ENCODE peak calls at places on chromosomes 4 and X, in ten cellular contexts. O is AG04450, H is A673, M is choroid plexus epithelial cell, W is brain microvascular endothelial cell, L is GM23248, T is fibroblast of lung, B is ovary, K is IMR-90, P is tibial nerve. V is an unnamed sample.

GRCh38 chr4:137299281-137299680 is 233.0 kb downstream of the PCDH18 start:
- DNase-seq in O (no peak), H (no peak), M (no peak), W (no peak), L (no peak), T (no peak), B (no peak), K (no peak), P (no peak), V (no peak)

GRCh38 chr4:118941799-118942198 is 53.1 kb downstream of the SYNPO2 start:
- DNase-seq in O (no peak), H (peak; percentile 33), M (peak; percentile 26), W (no peak), L (no peak), T (peak; percentile 37), B (no peak), K (peak; percentile 49), P (no peak), V (no peak)

GRCh38 chr4:78776729-78777555 is 792 bp downstream of the BMP2K start:
- DNase-seq in O (no peak), H (no peak), M (peak; percentile 55), W (peak; percentile 51), L (peak; percentile 90), T (peak; percentile 64), B (peak; percentile 25), K (peak; percentile 71), P (peak; percentile 20), V (peak; percentile 18)

GRCh38 chr4:13329340-13329850 is 154.7 kb downstream of the RAB28 start:
- DNase-seq in O (no peak), H (no peak), M (no peak), W (no peak), L (no peak), T (no peak), B (no peak), K (no peak), P (no peak), V (no peak)

GRCh38 chr4:98627883-98628282 is 30.5 kb downstream of the TSPAN5 start:
- DNase-seq in O (peak; percentile 42), H (no peak), M (peak; percentile 84), W (peak; percentile 35), L (peak; percentile 71), T (peak; percentile 58), B (no peak), K (peak; percentile 81), P (no peak), V (no peak)

GRCh38 chrX:81390244-81390643 is 188.3 kb downstream of the SH3BGRL start:
- DNase-seq in O (no peak), H (no peak), M (no peak), W (no peak), L (no peak), T (no peak), B (no peak), K (no peak), P (no peak), V (no peak)

GRCh38 chr4:123562994-123563745 is 166.6 kb downstream of the SPRY1 start:
- DNase-seq in O (no peak), H (no peak), M (no peak), W (no peak), L (peak; percentile 44), T (no peak), B (no peak), K (peak; percentile 34), P (no peak), V (no peak)

GRCh38 chr4:13386405-13387107 is 97.6 kb downstream of the RAB28 start:
- DNase-seq in O (no peak), H (no peak), M (no peak), W (no peak), L (no peak), T (no peak), B (no peak), K (peak; percentile 21), P (no peak), V (no peak)

GRCh38 chrX:22338740-22339139 is 66.0 kb downstream of the CBLL2 start:
- DNase-seq in O (peak; percentile 37), H (no peak), M (peak; percentile 27), W (no peak), L (peak; percentile 27), T (peak; percentile 51), B (no peak), K (peak; percentile 66), P (no peak), V (no peak)

GRCh38 chr4:8101213-8101781 is 57.3 kb downstream of the ABLIM2 start:
- DNase-seq in O (no peak), H (no peak), M (peak; percentile 84), W (no peak), L (peak; percentile 47), T (no peak), B (peak; percentile 66), K (no peak), P (peak; percentile 84), V (peak; percentile 63)

GRCh38 chr4:61443813-61444510 is 243.8 kb downstream of the ADGRL3 start:
- DNase-seq in O (no peak), H (no peak), M (peak; percentile 79), W (peak; percentile 69), L (no peak), T (peak; percentile 54), B (no peak), K (peak; percentile 61), P (no peak), V (no peak)

GRCh38 chrX:19867938-19868337 is 19.5 kb downstream of the SH3KBP1 start:
- DNase-seq in O (no peak), H (no peak), M (no peak), W (no peak), L (no peak), T (no peak), B (no peak), K (no peak), P (no peak), V (no peak)

GRCh38 chr4:159765402-159765801 is 662.5 kb downstream of the RAPGEF2 start:
- DNase-seq in O (no peak), H (no peak), M (peak; percentile 72), W (no peak), L (peak; percentile 0), T (no peak), B (no peak), K (no peak), P (no peak), V (peak; percentile 35)

GRCh38 chrX:149510386-149510785 is 5.3 kb upstream of the IDS start:
- DNase-seq in O (no peak), H (peak; percentile 27), M (no peak), W (no peak), L (peak; percentile 61), T (no peak), B (no peak), K (no peak), P (no peak), V (no peak)

GRCh38 chrX:129780441-129781105 is 824 bp downstream of the SASH3 start:
- DNase-seq in O (no peak), H (no peak), M (no peak), W (no peak), L (no peak), T (no peak), B (no peak), K (no peak), P (no peak), V (no peak)

GRCh38 chr4:80322716-80323115 is 12.8 kb upstream of the CFAP299 start:
- DNase-seq in O (no peak), H (no peak), M (peak; percentile 66), W (peak; percentile 59), L (peak; percentile 79), T (peak; percentile 63), B (no peak), K (peak; percentile 68), P (no peak), V (no peak)

GRCh38 chrX:55167124-55167523 is 53.0 kb upstream of the PAGE5 start:
- DNase-seq in O (no peak), H (no peak), M (no peak), W (no peak), L (no peak), T (no peak), B (no peak), K (no peak), P (no peak), V (no peak)

GRCh38 chrX:10769696-10770619 is 149.6 kb upstream of the MID1 start:
- DNase-seq in O (peak; percentile 4), H (peak; percentile 31), M (peak; percentile 62), W (peak; percentile 36), L (peak; percentile 57), T (peak; percentile 70), B (peak; percentile 19), K (peak; percentile 61), P (no peak), V (no peak)

GRCh38 chrX:50343917-50344316 is 126.7 kb downstream of the DGKK start:
- DNase-seq in O (no peak), H (no peak), M (no peak), W (no peak), L (no peak), T (no peak), B (no peak), K (no peak), P (no peak), V (no peak)

GRCh38 chr4:78510681-78511080 is 40.9 kb upstream of the ANXA3 start:
- DNase-seq in O (no peak), H (no peak), M (no peak), W (no peak), L (no peak), T (no peak), B (no peak), K (no peak), P (no peak), V (no peak)

GRCh38 chr4:123667496-123667895 is 270.9 kb downstream of the SPRY1 start:
- DNase-seq in O (peak; percentile 26), H (no peak), M (no peak), W (peak; percentile 42), L (peak; percentile 88), T (peak; percentile 74), B (no peak), K (peak; percentile 93), P (no peak), V (no peak)

GRCh38 chr4:38177792-38178665 is 217.8 kb downstream of the PTTG2 start:
- DNase-seq in O (no peak), H (no peak), M (no peak), W (no peak), L (peak; percentile 66), T (peak; percentile 71), B (peak; percentile 55), K (no peak), P (peak; percentile 55), V (no peak)
- H3K4me3 ChIP-seq in O (no peak overlapping the region), H (no peak overlapping the region), M (no peak overlapping the region), W (no peak overlapping the region), L (no peak overlapping the region), T (no peak overlapping the region), B (no peak overlapping the region), K (no peak overlapping the region), P (no peak overlapping the region), V (no peak overlapping the region)

GRCh38 chrX:104330966-104331365 is 76.2 kb upstream of the ESX1 start:
- DNase-seq in O (no peak), H (no peak), M (peak; percentile 54), W (peak; percentile 21), L (peak; percentile 71), T (peak; percentile 22), B (no peak), K (peak; percentile 65), P (no peak), V (no peak)
- H3K4me3 ChIP-seq in O (no peak overlapping the region), H (no peak overlapping the region), M (no peak overlapping the region), W (no peak overlapping the region), L (peak overlapping the region; percentile 17), T (no peak overlapping the region), B (no peak overlapping the region), K (no peak overlapping the region), P (no peak overlapping the region), V (no peak overlapping the region)

GRCh38 chr4:46993075-46994006 is at the start of gene GABRA4:
- DNase-seq in O (no peak), H (peak; percentile 22), M (peak; percentile 5), W (no peak), L (peak; percentile 0), T (peak; percentile 18), B (no peak), K (no peak), P (no peak), V (no peak)
- H3K4me3 ChIP-seq in O (peak within 1 kb of the TSS; percentile 67), H (peak within 1 kb of the TSS; percentile 48), M (peak within 1 kb of the TSS; percentile 46), W (peak within 1 kb of the TSS; percentile 60), L (no peak within 1 kb of the TSS), T (peak within 1 kb of the TSS; percentile 6), B (no peak within 1 kb of the TSS), K (peak within 1 kb of the TSS; percentile 45), P (peak within 1 kb of the TSS; percentile 37), V (peak within 1 kb of the TSS; percentile 58)

GRCh38 chrX:119885554-119886428 is 9.9 kb upstream of the AKAP14 start:
- DNase-seq in O (no peak), H (peak; percentile 47), M (peak; percentile 32), W (no peak), L (no peak), T (peak; percentile 45), B (no peak), K (peak; percentile 13), P (no peak), V (no peak)
- H3K4me3 ChIP-seq in O (no peak overlapping the region), H (no peak overlapping the region), M (no peak overlapping the region), W (no peak overlapping the region), L (no peak overlapping the region), T (no peak overlapping the region), B (no peak overlapping the region), K (no peak overlapping the region), P (no peak overlapping the region), V (no peak overlapping the region)

V was measured in retinal pigment epithelial cell.